ENCODE peak calls at places on chromosome 3, in ten cellular contexts. F is activated gamma-delta T cell treated with Interleukin-2 at 50 U/mL for 16 hours; V is choroid plexus epithelial cell; H is adrenal gland; B is IMR-90; T is stimulated activated CD8-positive, alpha-beta memory T cell treated with anti-CD3 and anti-CD28 coated beads, Interleukin-7, amount 100 ng/mL, for 4 hours; O is endothelial cell; J is GM12892; G is pons; X is Calu3. K is an unnamed sample.

GRCh38 chr3:37962906-37963486 is 27.6 kb upstream of the VILL start:
- DNase-seq in F (no peak), V (no peak), H (no peak), B (no peak), T (no peak), O (no peak), J (no peak), G (no peak), X (no peak), K (no peak)

GRCh38 chr3:37864904-37865303 is 3.2 kb downstream of the CTDSPL start:
- DNase-seq in F (no peak), V (no peak), H (no peak), B (no peak), T (no peak), O (no peak), J (no peak), G (no peak), X (peak; percentile 12), K (no peak)

GRCh38 chr3:20637729-20638128 is 451.7 kb upstream of the SGO1 start:
- DNase-seq in F (no peak), V (no peak), H (no peak), B (peak; percentile 49), T (no peak), O (no peak), J (no peak), G (no peak), X (no peak), K (no peak)

GRCh38 chr3:106457278-106458210 is 588.7 kb upstream of the CBLB start:
- DNase-seq in F (no peak), V (peak; percentile 84), H (no peak), B (peak; percentile 90), T (no peak), O (no peak), J (peak; percentile 12), G (peak; percentile 57), X (no peak), K (peak; percentile 20)

GRCh38 chr3:173891272-173892100 is 493.9 kb downstream of the NLGN1 start:
- DNase-seq in F (no peak), V (no peak), H (no peak), B (no peak), T (no peak), O (no peak), J (no peak), G (no peak), X (no peak), K (peak; percentile 2)

GRCh38 chr3:12458901-12459300 is 25.4 kb upstream of the TSEN2 start:
- DNase-seq in F (no peak), V (no peak), H (no peak), B (no peak), T (no peak), O (no peak), J (no peak), G (no peak), X (no peak), K (no peak)

GRCh38 chr3:99529265-99529664 is 109.1 kb upstream of the COL8A1 start:
- DNase-seq in F (no peak), V (no peak), H (no peak), B (no peak), T (no peak), O (no peak), J (no peak), G (no peak), X (no peak), K (no peak)

GRCh38 chr3:73827658-73828313 is 203.0 kb upstream of the PDZRN3 start:
- DNase-seq in F (no peak), V (peak; percentile 68), H (no peak), B (peak; percentile 37), T (no peak), O (no peak), J (no peak), G (no peak), X (no peak), K (no peak)

GRCh38 chr3:108053025-108053424 is 37.8 kb downstream of the CD47 start:
- DNase-seq in F (no peak), V (no peak), H (no peak), B (no peak), T (no peak), O (no peak), J (no peak), G (no peak), X (peak; percentile 46), K (no peak)

GRCh38 chr3:145094355-145094941 is 1066.5 kb downstream of the PLOD2 start:
- DNase-seq in F (no peak), V (peak; percentile 92), H (peak; percentile 16), B (peak; percentile 54), T (no peak), O (no peak), J (no peak), G (peak; percentile 30), X (peak; percentile 18), K (peak; percentile 39)

GRCh38 chr3:4680227-4680691 is 187.1 kb downstream of the ITPR1 start:
- DNase-seq in F (no peak), V (no peak), H (no peak), B (peak; percentile 34), T (no peak), O (no peak), J (no peak), G (no peak), X (no peak), K (no peak)

GRCh38 chr3:7682822-7683229 is 818.8 kb upstream of the LMCD1 start:
- DNase-seq in F (no peak), V (peak; percentile 93), H (peak; percentile 61), B (peak; percentile 10), T (no peak), O (no peak), J (no peak), G (no peak), X (peak; percentile 5), K (no peak)

GRCh38 chr3:118380576-118380975 is 654.1 kb downstream of the IGSF11 start:
- DNase-seq in F (no peak), V (no peak), H (no peak), B (no peak), T (no peak), O (no peak), J (no peak), G (no peak), X (no peak), K (peak; percentile 10)

GRCh38 chr3:193910886-193911738 is 224.8 kb upstream of the HES1 start:
- DNase-seq in F (peak; percentile 19), V (no peak), H (peak; percentile 26), B (no peak), T (no peak), O (no peak), J (no peak), G (no peak), X (no peak), K (no peak)

GRCh38 chr3:185959609-185960517 is 22.0 kb upstream of the TRA2B start:
- DNase-seq in F (no peak), V (peak; percentile 89), H (peak; percentile 56), B (peak; percentile 89), T (no peak), O (no peak), J (no peak), G (no peak), X (peak; percentile 65), K (peak; percentile 85)

GRCh38 chr3:15427182-15427880 is at the start of the genes EAF1 and METTL6:
- DNase-seq in F (peak; percentile 84), V (peak; percentile 76), H (peak; percentile 80), B (peak; percentile 74), T (peak; percentile 77), O (peak; percentile 71), J (peak; percentile 83), G (peak; percentile 76), X (peak; percentile 80), K (peak; percentile 67)

GRCh38 chr3:42270561-42270960 is 4.6 kb upstream of the CCK start:
- DNase-seq in F (no peak), V (no peak), H (no peak), B (no peak), T (no peak), O (no peak), J (no peak), G (no peak), X (no peak), K (no peak)

GRCh38 chr3:106241593-106241992 is 372.8 kb upstream of the CBLB start:
- DNase-seq in F (no peak), V (no peak), H (no peak), B (no peak), T (no peak), O (no peak), J (no peak), G (no peak), X (no peak), K (no peak)

GRCh38 chr3:150495563-150496168 is 50.6 kb downstream of the SERP1 start:
- DNase-seq in F (peak; percentile 18), V (peak; percentile 75), H (no peak), B (peak; percentile 60), T (no peak), O (peak; percentile 15), J (no peak), G (peak; percentile 81), X (peak; percentile 49), K (peak; percentile 43)

GRCh38 chr3:107206945-107207344 is 170.3 kb upstream of the CCDC54 start:
- DNase-seq in F (no peak), V (no peak), H (no peak), B (no peak), T (no peak), O (no peak), J (no peak), G (no peak), X (no peak), K (no peak)

GRCh38 chr3:36957862-36958686 is 13.2 kb upstream of the TRANK1 start:
- DNase-seq in F (no peak), V (peak; percentile 59), H (no peak), B (peak; percentile 93), T (no peak), O (no peak), J (no peak), G (no peak), X (no peak), K (no peak)

GRCh38 chr3:134904796-134905646 is 110.0 kb downstream of the EPHB1 start:
- DNase-seq in F (no peak), V (no peak), H (no peak), B (no peak), T (no peak), O (no peak), J (no peak), G (peak; percentile 34), X (no peak), K (no peak)

GRCh38 chr3:14133876-14134275 is 9.0 kb downstream of the TMEM43 start:
- DNase-seq in F (no peak), V (no peak), H (no peak), B (peak; percentile 16), T (no peak), O (no peak), J (no peak), G (no peak), X (no peak), K (no peak)

GRCh38 chr3:87167634-87168456 is 59.3 kb upstream of the CHMP2B start:
- DNase-seq in F (peak; percentile 10), V (peak; percentile 80), H (peak; percentile 21), B (peak; percentile 20), T (no peak), O (peak; percentile 41), J (no peak), G (peak; percentile 83), X (peak; percentile 36), K (peak; percentile 21)

GRCh38 chr3:112143251-112143650 is 10.2 kb upstream of the GCSAM start:
- DNase-seq in F (no peak), V (no peak), H (no peak), B (no peak), T (no peak), O (no peak), J (no peak), G (no peak), X (no peak), K (no peak)

GRCh38 chr3:68448510-68449383 is 483.6 kb downstream of the TAFA4 start:
- DNase-seq in F (no peak), V (no peak), H (no peak), B (no peak), T (no peak), O (no peak), J (no peak), G (no peak), X (no peak), K (no peak)

GRCh38 chr3:72388117-72388516 is 460.1 kb downstream of the SHQ1 start:
- DNase-seq in F (no peak), V (no peak), H (no peak), B (no peak), T (no peak), O (no peak), J (no peak), G (peak; percentile 48), X (no peak), K (no peak)

GRCh38 chr3:65438096-65438495 is 600.6 kb downstream of the MAGI1 start:
- DNase-seq in F (no peak), V (no peak), H (no peak), B (no peak), T (no peak), O (no peak), J (no peak), G (no peak), X (no peak), K (no peak)